ENCODE peak calls at places on chromosomes 16 and 17, in five cellular contexts. G, Q, Y, S and Z are unnamed samples.

GRCh38 chr16:66408181-66409048 is 18.7 kb upstream of the BEAN1 start:
- DNase-seq in Q (peak; percentile 45), G (peak; percentile 81), S (peak; percentile 94), Y (peak; percentile 98), Z (peak; percentile 97)

GRCh38 chr16:52805559-52806168 is 247.0 kb downstream of the CHD9NB start:
- DNase-seq in Y (no peak), Q (no peak), S (no peak), G (no peak), Z (no peak)

GRCh38 chr17:43713494-43714162 is 45.0 kb downstream of the SOST start:
- DNase-seq in S (peak; percentile 47), Y (no peak), Q (peak; percentile 31), G (no peak), Z (peak; percentile 45)

GRCh38 chr17:78476973-78477372 is 98.5 kb downstream of the PGS1 start:
- DNase-seq in Q (no peak), S (peak; percentile 76), G (no peak), Y (peak; percentile 68), Z (peak; percentile 85)

GRCh38 chr17:27206447-27206846 is 87.5 kb upstream of the WSB1 start:
- DNase-seq in Q (peak; percentile 56), Y (no peak), S (no peak), G (no peak), Z (peak; percentile 15)

GRCh38 chr17:39679521-39680192 is 8.2 kb downstream of the PGAP3 start:
- DNase-seq in G (no peak), Y (no peak), S (no peak), Q (no peak), Z (no peak)

GRCh38 chr17:80105762-80106161 is 4.4 kb downstream of the GAA start:
- DNase-seq in S (no peak), G (peak; percentile 62), Y (peak; percentile 17), Q (no peak), Z (peak; percentile 67)

GRCh38 chr16:50831751-50832150 is 89.9 kb downstream of the CYLD start:
- DNase-seq in G (no peak), Y (peak; percentile 32), Q (no peak), S (peak; percentile 1), Z (peak; percentile 55)

DNA sequence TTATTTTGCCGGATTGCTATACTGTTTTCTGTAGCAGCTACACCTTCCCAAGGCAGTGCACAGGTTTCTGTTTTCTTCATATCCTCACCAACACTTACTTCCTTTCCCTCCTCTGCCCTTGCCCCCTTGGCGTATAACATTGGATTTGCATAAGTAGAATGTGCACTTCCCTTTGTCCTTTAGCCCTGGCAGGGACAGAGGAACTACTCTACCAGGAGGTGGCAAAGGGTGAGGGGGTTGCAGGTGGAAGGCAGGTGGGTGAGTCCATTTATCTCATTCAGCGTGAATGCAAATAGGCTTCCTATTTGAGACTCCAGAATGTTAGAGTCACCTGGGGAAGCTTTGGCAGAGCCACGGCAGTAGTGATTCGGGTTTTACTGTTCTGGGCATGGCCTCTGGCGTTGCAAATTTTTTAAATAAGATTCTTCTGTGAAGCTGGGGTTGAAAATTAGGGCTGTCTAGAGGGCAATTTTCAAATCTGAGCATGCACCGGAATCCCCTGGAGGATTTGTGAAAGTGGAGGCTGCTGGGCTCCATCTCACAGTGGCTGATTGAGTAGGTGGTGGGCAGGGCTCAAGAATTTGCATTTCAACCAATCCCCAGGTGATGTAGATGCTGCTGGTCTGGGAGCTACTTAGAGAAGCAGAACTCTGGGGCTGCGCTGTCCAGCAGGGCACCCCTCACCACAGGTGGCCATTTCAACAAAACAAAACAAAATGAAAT is 84.7 kb downstream of the PLCG2 start:
- DNase-seq in Y (no peak), G (no peak), Q (no peak), S (no peak), Z (no peak)
- H3K4me3 ChIP-seq in Y (no peak overlapping the region), G (no peak overlapping the region), Q (no peak overlapping the region), S (no peak overlapping the region), Z (no peak overlapping the region)

DNA sequence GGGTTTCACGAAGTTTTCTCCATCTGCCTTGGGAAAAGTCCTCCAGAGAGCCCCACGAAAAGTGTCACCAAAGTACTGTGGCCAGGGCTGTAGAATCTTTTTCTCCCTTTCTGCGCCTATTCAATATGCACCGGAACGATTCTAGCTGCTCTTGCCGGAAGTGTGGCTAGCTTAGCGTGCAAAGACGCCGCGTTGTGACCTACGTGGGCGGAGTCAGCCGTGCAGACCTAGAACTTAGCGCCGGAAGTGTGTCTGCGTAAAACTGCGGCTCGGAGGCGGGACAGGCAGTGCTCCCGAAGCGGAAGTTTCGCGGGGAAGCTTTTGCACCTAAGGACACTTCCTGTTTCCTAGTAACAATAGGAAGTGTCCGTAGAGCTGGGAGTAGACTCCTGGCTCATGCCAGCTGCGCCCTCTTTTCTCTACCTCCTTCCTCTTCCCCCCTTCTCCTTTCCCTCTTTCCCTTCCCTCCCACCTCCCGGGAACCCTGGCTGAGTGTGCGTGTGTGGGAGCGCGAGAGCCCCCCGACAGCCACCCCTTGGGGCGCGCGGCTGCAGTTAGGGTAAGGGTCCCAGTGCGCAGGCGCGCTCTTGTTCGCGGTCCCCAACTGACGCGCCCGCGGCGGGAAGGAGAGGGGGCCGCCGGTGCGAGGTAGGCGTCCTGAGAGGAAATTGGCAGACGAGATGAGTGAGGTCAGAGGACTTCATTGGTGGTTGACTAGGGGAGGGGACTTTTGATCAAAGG is at the start of the genes ZNF646 and ZNF668:
- DNase-seq in Y (peak; percentile 97), G (peak; percentile 99), Q (peak; percentile 100), S (peak; percentile 98), Z (peak; percentile 100)
- TF ChIP-seq CTCF in Y (no peak), G (no peak), Q (no peak), S (no peak), Z (no peak)

GRCh38 chr17:82243648-82244412 is 15.0 kb downstream of the SLC16A3 start:
- DNase-seq in S (no peak), Y (peak; percentile 41), G (no peak), Q (no peak), Z (peak; percentile 44)

GRCh38 chr17:82241183-82241925 is 12.5 kb downstream of the SLC16A3 start:
- DNase-seq in G (peak; percentile 69), Q (peak; percentile 97), Y (peak; percentile 75), S (peak; percentile 81), Z (peak; percentile 81)

GRCh38 chr17:82242977-82243647 is 14.3 kb downstream of the SLC16A3 start:
- DNase-seq in Q (peak; percentile 61), S (peak; percentile 64), Y (peak; percentile 67), G (peak; percentile 83), Z (peak; percentile 79)

GRCh38 chr17:82241926-82242697 is 13.3 kb downstream of the SLC16A3 start:
- DNase-seq in Q (peak; percentile 57), G (no peak), Y (peak; percentile 41), S (no peak), Z (peak; percentile 39)

GRCh38 chr17:82242698-82242976 is 13.8 kb downstream of the SLC16A3 start:
- DNase-seq in G (no peak), S (no peak), Q (peak; percentile 23), Y (no peak), Z (peak; percentile 41)
- H3K4me3 ChIP-seq in G (no peak overlapping the region), S (no peak overlapping the region), Q (no peak overlapping the region), Y (no peak overlapping the region), Z (no peak overlapping the region)

GRCh38 chr17:9928601-9929341 is 23.7 kb upstream of the RCVRN start:
- DNase-seq in G (peak; percentile 76), Q (no peak), S (no peak), Y (peak; percentile 56), Z (peak; percentile 34)
- TF ChIP-seq CTCF in G (peak; percentile 68), Q (no peak), S (no peak), Y (peak; percentile 29), Z (peak; percentile 31)

DNA sequence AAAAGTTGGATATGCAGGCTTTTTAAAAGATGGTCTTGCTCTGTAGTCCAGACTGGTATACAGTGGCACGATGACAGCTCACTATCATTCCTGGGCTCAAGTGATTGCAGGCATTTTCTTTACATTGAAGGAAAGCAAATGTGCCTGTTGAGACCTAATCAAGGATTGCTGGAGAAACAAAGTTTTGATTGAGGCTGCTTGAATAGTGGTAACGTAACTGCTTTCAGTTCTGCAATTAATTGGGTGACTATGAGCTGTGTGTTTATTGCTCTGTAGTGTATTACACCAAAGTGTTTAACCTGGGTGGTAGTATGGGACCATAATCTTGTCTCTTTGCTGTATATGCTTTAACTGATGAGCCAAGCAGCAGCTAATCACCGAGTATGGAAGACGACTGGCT is 2.3 kb downstream of the UBB start:
- DNase-seq in S (no peak), Y (no peak), G (no peak), Q (no peak), Z (no peak)
- H3K4me3 ChIP-seq in S (no peak overlapping the region), Y (no peak overlapping the region), G (no peak overlapping the region), Q (no peak overlapping the region), Z (no peak overlapping the region)

DNA sequence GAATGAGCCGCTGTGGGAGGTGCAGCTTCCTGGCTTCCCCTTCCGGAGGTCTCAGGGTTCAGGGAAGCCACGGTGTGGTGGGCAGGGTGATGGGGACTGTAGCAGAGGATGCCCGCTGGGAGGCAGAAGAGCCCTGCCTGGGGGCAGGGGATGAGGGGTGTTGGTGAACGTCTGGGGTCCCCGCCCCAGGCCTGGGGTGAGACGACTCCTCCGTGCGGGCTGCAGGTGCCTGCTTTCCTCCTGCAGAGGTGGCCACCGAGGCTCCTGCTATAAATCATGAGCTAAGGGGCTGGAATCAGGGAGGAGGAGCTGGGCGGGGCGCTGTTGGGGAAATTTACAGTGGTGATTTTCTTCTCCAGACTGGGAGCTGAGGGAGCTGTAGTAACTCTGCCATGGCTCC is 167.0 kb downstream of the MRM1 start:
- DNase-seq in Y (no peak), G (no peak), Q (no peak), S (no peak), Z (no peak)
- TF ChIP-seq CTCF in Y (no peak), G (peak; percentile 8), Q (no peak), S (peak; percentile 1), Z (no peak)

GRCh38 chr16:54436342-54436741 is 149.8 kb upstream of the IRX3 start:
- DNase-seq in Y (no peak), S (no peak), G (no peak), Q (no peak), Z (no peak)
- H3K4me3 ChIP-seq in Y (no peak overlapping the region), S (no peak overlapping the region), G (no peak overlapping the region), Q (no peak overlapping the region), Z (no peak overlapping the region)

GRCh38 chr17:50111687-50112655 is 16.8 kb downstream of the PDK2 start:
- DNase-seq in Y (no peak), Q (no peak), S (no peak), G (no peak), Z (no peak)
- TF ChIP-seq CTCF in Y (no peak), Q (no peak), S (no peak), G (no peak), Z (no peak)

GRCh38 chr17:7282752-7283321 is 1.3 kb downstream of the SLC2A4 start:
- DNase-seq in S (no peak), Q (no peak), G (no peak), Y (no peak), Z (no peak)
- H3K4me3 ChIP-seq in S (no peak overlapping the region), Q (no peak overlapping the region), G (no peak overlapping the region), Y (no peak overlapping the region), Z (no peak overlapping the region)

GRCh38 chr17:66275651-66276050 is 26.8 kb upstream of the PRKCA start:
- DNase-seq in G (peak; percentile 95), Y (peak; percentile 99), S (peak; percentile 94), Q (no peak), Z (peak; percentile 96)
- TF ChIP-seq CTCF in G (no peak), Y (no peak), S (no peak), Q (no peak), Z (no peak)